ENCODE peak calls at places on chromosomes 1 and 21, in five cellular contexts. One of them, this sample, is unnamed.

GRCh38 chr1:14516974-14517812 is 81.3 kb upstream of the KAZN start:
- DNase-seq in upper lobe of right lung: no peak
- DNase-seq in tibial artery: peak
- DNase-seq in A549: no peak
- DNase-seq in aorta: no peak
- DNase-seq in this sample: peak

GRCh38 chr1:168301664-168302320 is 21.1 kb downstream of the TBX19 start:
- DNase-seq in upper lobe of right lung: no peak
- DNase-seq in tibial artery: no peak
- DNase-seq in A549: peak
- DNase-seq in aorta: no peak
- DNase-seq in this sample: no peak

GRCh38 chr1:29416825-29417557 is 180.7 kb downstream of the PTPRU start:
- DNase-seq in upper lobe of right lung: no peak
- DNase-seq in tibial artery: peak
- DNase-seq in A549: no peak
- DNase-seq in aorta: no peak
- DNase-seq in this sample: peak

GRCh38 chr21:46084709-46085108 is 13.2 kb upstream of the COL6A2 start:
- DNase-seq in upper lobe of right lung: no peak
- DNase-seq in tibial artery: no peak
- DNase-seq in A549: no peak
- DNase-seq in aorta: peak
- DNase-seq in this sample: peak

GRCh38 chr1:14321413-14321812 is 277.1 kb upstream of the KAZN start:
- DNase-seq in upper lobe of right lung: no peak
- DNase-seq in tibial artery: no peak
- DNase-seq in A549: no peak
- DNase-seq in aorta: no peak
- DNase-seq in this sample: no peak

GRCh38 chr1:48066951-48067350 is 69.8 kb upstream of the TRABD2B start:
- DNase-seq in upper lobe of right lung: no peak
- DNase-seq in tibial artery: no peak
- DNase-seq in A549: no peak
- DNase-seq in aorta: no peak
- DNase-seq in this sample: no peak

GRCh38 chr1:223135176-223135575 is 7.9 kb downstream of the TLR5 start:
- DNase-seq in upper lobe of right lung: no peak
- DNase-seq in tibial artery: peak
- DNase-seq in A549: no peak
- DNase-seq in aorta: peak
- DNase-seq in this sample: peak

GRCh38 chr21:45559216-45560105 is 17.2 kb upstream of the SLC19A1 start:
- DNase-seq in upper lobe of right lung: peak
- DNase-seq in tibial artery: peak
- DNase-seq in A549: no peak
- DNase-seq in aorta: peak
- DNase-seq in this sample: peak

GRCh38 chr1:229271448-229272120 is 673 bp downstream of the RAB4A start:
- DNase-seq in upper lobe of right lung: no peak
- DNase-seq in tibial artery: no peak
- DNase-seq in A549: no peak
- DNase-seq in aorta: no peak
- DNase-seq in this sample: no peak

GRCh38 chr1:199287632-199288031 is 648.8 kb downstream of the PTPRC start:
- DNase-seq in upper lobe of right lung: no peak
- DNase-seq in tibial artery: no peak
- DNase-seq in A549: no peak
- DNase-seq in aorta: no peak
- DNase-seq in this sample: no peak

GRCh38 chr1:210123924-210124589 is 108.5 kb upstream of the SERTAD4 start:
- DNase-seq in upper lobe of right lung: no peak
- DNase-seq in tibial artery: no peak
- DNase-seq in A549: peak
- DNase-seq in aorta: no peak
- DNase-seq in this sample: no peak

GRCh38 chr21:31893841-31894240 is 21.0 kb downstream of the HUNK start:
- DNase-seq in upper lobe of right lung: no peak
- DNase-seq in tibial artery: no peak
- DNase-seq in A549: no peak
- DNase-seq in aorta: no peak
- DNase-seq in this sample: no peak

GRCh38 chr1:29247874-29248273 is 11.6 kb downstream of the PTPRU start:
- DNase-seq in upper lobe of right lung: no peak
- DNase-seq in tibial artery: no peak
- DNase-seq in A549: no peak
- DNase-seq in aorta: peak
- DNase-seq in this sample: no peak

GRCh38 chr1:230849451-230850194 is 18.7 kb downstream of the C1orf198 start:
- DNase-seq in upper lobe of right lung: no peak
- DNase-seq in tibial artery: peak
- DNase-seq in A549: no peak
- DNase-seq in aorta: peak
- DNase-seq in this sample: peak

GRCh38 chr1:92262516-92262915 is 36.3 kb downstream of the GLMN start:
- DNase-seq in upper lobe of right lung: no peak
- DNase-seq in tibial artery: no peak
- DNase-seq in A549: no peak
- DNase-seq in aorta: no peak
- DNase-seq in this sample: no peak

GRCh38 chr1:161038523-161039153 is at the start of gene TSTD1:
- DNase-seq in upper lobe of right lung: peak
- DNase-seq in tibial artery: no peak
- DNase-seq in A549: no peak
- DNase-seq in aorta: peak
- DNase-seq in this sample: no peak

GRCh38 chr1:117572546-117572945 is 33.3 kb upstream of the TENT5C start:
- DNase-seq in upper lobe of right lung: peak
- DNase-seq in tibial artery: no peak
- DNase-seq in A549: no peak
- DNase-seq in aorta: no peak
- DNase-seq in this sample: peak

GRCh38 chr1:33433509-33434362 is 2.8 kb upstream of the PHC2 start:
- DNase-seq in upper lobe of right lung: no peak
- DNase-seq in tibial artery: peak
- DNase-seq in A549: peak
- DNase-seq in aorta: no peak
- DNase-seq in this sample: no peak

GRCh38 chr1:201456499-201457309 is 12.3 kb downstream of the PHLDA3 start:
- DNase-seq in upper lobe of right lung: peak
- DNase-seq in tibial artery: peak
- DNase-seq in A549: no peak
- DNase-seq in aorta: peak
- DNase-seq in this sample: peak

DNA sequence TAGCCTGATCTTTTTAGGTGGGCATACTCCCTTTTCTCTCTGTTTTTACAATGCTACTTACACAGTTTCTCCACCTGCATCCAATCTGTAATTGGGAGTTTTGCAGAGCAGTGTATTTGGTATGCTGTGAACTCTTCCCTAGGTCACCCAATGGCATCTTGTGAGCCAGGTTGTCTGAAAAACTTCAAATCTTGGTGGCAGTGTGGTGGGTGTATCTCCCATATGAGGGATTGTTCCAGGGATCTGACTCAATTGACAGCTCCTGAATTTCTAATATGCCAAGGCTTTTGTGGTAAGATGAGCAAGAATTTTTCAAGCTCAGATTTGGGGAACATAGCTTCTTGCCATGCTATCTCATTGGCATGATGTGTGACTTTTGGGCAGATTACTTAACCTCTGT is 47.2 kb upstream of the MACF1 start:
- DNase-seq in upper lobe of right lung: no peak
- DNase-seq in tibial artery: no peak
- DNase-seq in A549: no peak
- DNase-seq in aorta: no peak
- DNase-seq in this sample: no peak
- H3K27ac ChIP-seq in upper lobe of right lung: peak
- H3K27ac ChIP-seq in tibial artery: peak
- H3K27ac ChIP-seq in A549: no peak
- H3K27ac ChIP-seq in aorta: no peak
- H3K27ac ChIP-seq in this sample: peak

GRCh38 chr1:182484067-182484466 is 34.1 kb downstream of the RGSL1 start:
- DNase-seq in upper lobe of right lung: no peak
- DNase-seq in tibial artery: no peak
- DNase-seq in A549: no peak
- DNase-seq in aorta: no peak
- DNase-seq in this sample: no peak

GRCh38 chr1:182485861-182486260 is 35.9 kb downstream of the RGSL1 start:
- DNase-seq in upper lobe of right lung: no peak
- DNase-seq in tibial artery: no peak
- DNase-seq in A549: no peak
- DNase-seq in aorta: no peak
- DNase-seq in this sample: no peak

GRCh38 chr1:182484531-182485257 is 34.7 kb downstream of the RGSL1 start:
- DNase-seq in upper lobe of right lung: peak
- DNase-seq in tibial artery: no peak
- DNase-seq in A549: no peak
- DNase-seq in aorta: no peak
- DNase-seq in this sample: no peak

GRCh38 chr1:182493063-182493462 is 43.1 kb downstream of the RGSL1 start:
- DNase-seq in upper lobe of right lung: no peak
- DNase-seq in tibial artery: no peak
- DNase-seq in A549: no peak
- DNase-seq in aorta: no peak
- DNase-seq in this sample: no peak

GRCh38 chr1:182488803-182489202 is 38.9 kb downstream of the RGSL1 start:
- DNase-seq in upper lobe of right lung: no peak
- DNase-seq in tibial artery: no peak
- DNase-seq in A549: no peak
- DNase-seq in aorta: no peak
- DNase-seq in this sample: no peak
- H3K27ac ChIP-seq in upper lobe of right lung: no peak
- H3K27ac ChIP-seq in tibial artery: no peak
- H3K27ac ChIP-seq in A549: no peak
- H3K27ac ChIP-seq in aorta: no peak
- H3K27ac ChIP-seq in this sample: no peak

GRCh38 chr1:183736391-183736790 is 68.5 kb upstream of the RGL1 start:
- DNase-seq in upper lobe of right lung: no peak
- DNase-seq in tibial artery: no peak
- DNase-seq in A549: no peak
- DNase-seq in aorta: no peak
- DNase-seq in this sample: no peak

GRCh38 chr1:183735069-183735860 is 69.7 kb upstream of the RGL1 start:
- DNase-seq in upper lobe of right lung: no peak
- DNase-seq in tibial artery: no peak
- DNase-seq in A549: no peak
- DNase-seq in aorta: no peak
- DNase-seq in this sample: no peak

GRCh38 chr1:183733610-183734219 is 71.2 kb upstream of the RGL1 start:
- DNase-seq in upper lobe of right lung: no peak
- DNase-seq in tibial artery: no peak
- DNase-seq in A549: no peak
- DNase-seq in aorta: no peak
- DNase-seq in this sample: no peak

GRCh38 chr1:183732251-183732650 is 72.7 kb upstream of the RGL1 start:
- DNase-seq in upper lobe of right lung: no peak
- DNase-seq in tibial artery: no peak
- DNase-seq in A549: no peak
- DNase-seq in aorta: no peak
- DNase-seq in this sample: no peak

GRCh38 chr1:183734600-183735036 is 70.3 kb upstream of the RGL1 start:
- DNase-seq in upper lobe of right lung: no peak
- DNase-seq in tibial artery: peak
- DNase-seq in A549: no peak
- DNase-seq in aorta: no peak
- DNase-seq in this sample: no peak
- H3K27ac ChIP-seq in upper lobe of right lung: peak
- H3K27ac ChIP-seq in tibial artery: peak
- H3K27ac ChIP-seq in A549: no peak
- H3K27ac ChIP-seq in aorta: no peak
- H3K27ac ChIP-seq in this sample: no peak

GRCh38 chr1:172977296-172978027 is 73.3 kb downstream of the TNFSF18 start:
- DNase-seq in upper lobe of right lung: no peak
- DNase-seq in tibial artery: no peak
- DNase-seq in A549: no peak
- DNase-seq in aorta: no peak
- DNase-seq in this sample: no peak

GRCh38 chr1:172980971-172981370 is 69.8 kb downstream of the TNFSF18 start:
- DNase-seq in upper lobe of right lung: no peak
- DNase-seq in tibial artery: no peak
- DNase-seq in A549: no peak
- DNase-seq in aorta: no peak
- DNase-seq in this sample: no peak

GRCh38 chr1:172979828-172980227 is 70.9 kb downstream of the TNFSF18 start:
- DNase-seq in upper lobe of right lung: no peak
- DNase-seq in tibial artery: no peak
- DNase-seq in A549: no peak
- DNase-seq in aorta: no peak
- DNase-seq in this sample: no peak

GRCh38 chr1:172978595-172978994 is 72.1 kb downstream of the TNFSF18 start:
- DNase-seq in upper lobe of right lung: no peak
- DNase-seq in tibial artery: no peak
- DNase-seq in A549: no peak
- DNase-seq in aorta: no peak
- DNase-seq in this sample: no peak

DNA sequence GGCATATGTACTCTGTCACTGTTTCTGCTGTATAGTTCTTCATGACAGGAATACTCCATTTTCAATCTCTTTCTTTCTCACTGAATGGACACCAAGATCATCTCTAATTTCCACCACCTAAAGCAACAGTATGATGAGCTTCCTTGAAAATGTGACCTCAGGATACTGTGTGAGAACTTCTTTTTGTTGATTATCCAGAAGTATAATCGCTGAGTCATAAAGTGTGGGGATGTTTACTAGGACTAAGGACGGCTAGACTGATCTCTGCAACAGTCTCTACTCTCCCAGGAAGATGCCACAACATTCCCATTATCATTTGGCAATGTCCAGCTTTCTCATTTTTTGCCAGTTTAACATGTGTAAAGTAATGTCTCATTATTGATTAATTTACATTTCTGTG is 70.3 kb downstream of the TNFSF18 start:
- DNase-seq in upper lobe of right lung: no peak
- DNase-seq in tibial artery: no peak
- DNase-seq in A549: peak
- DNase-seq in aorta: no peak
- DNase-seq in this sample: no peak
- H3K27ac ChIP-seq in upper lobe of right lung: no peak
- H3K27ac ChIP-seq in tibial artery: no peak
- H3K27ac ChIP-seq in A549: peak
- H3K27ac ChIP-seq in aorta: no peak
- H3K27ac ChIP-seq in this sample: no peak

This sample was measured in coronary artery.